ENCODE peak calls at places on chromosomes 11 and 22, in ten cellular contexts. G, H, Z, C, T, O, M, K, W and P are unnamed samples.

GRCh38 chr11:20913113-20913512 is 243.7 kb downstream of the NELL1 start:
- DNase-seq in G (no peak), H (no peak), Z (no peak), C (no peak), T (no peak), O (no peak), M (no peak), K (no peak), W (no peak), P (no peak)

GRCh38 chr22:20553947-20554741 is 46.7 kb downstream of the MED15 start:
- DNase-seq in G (no peak), H (no peak), Z (no peak), C (no peak), T (no peak), O (no peak), M (no peak), K (no peak), W (no peak), P (no peak)

GRCh38 chr11:1565173-1565903 is 6.7 kb downstream of the DUSP8 start:
- DNase-seq in G (peak; percentile 3), H (no peak), Z (no peak), C (no peak), T (no peak), O (no peak), M (no peak), K (peak; percentile 25), W (no peak), P (no peak)

GRCh38 chr11:34234086-34234740 is 123.6 kb downstream of the ABTB2 start:
- DNase-seq in G (no peak), H (peak; percentile 78), Z (no peak), C (peak; percentile 10), T (peak; percentile 64), O (no peak), M (peak; percentile 92), K (peak; percentile 87), W (peak; percentile 92), P (peak; percentile 65)

GRCh38 chr11:30889116-30889765 is 303.1 kb upstream of the MPPED2 start:
- DNase-seq in G (no peak), H (peak; percentile 45), Z (no peak), C (no peak), T (no peak), O (no peak), M (no peak), K (no peak), W (no peak), P (no peak)

GRCh38 chr11:124294697-124295096 is 19.1 kb downstream of the OR8D1 start:
- DNase-seq in G (no peak), H (no peak), Z (no peak), C (no peak), T (no peak), O (no peak), M (no peak), K (no peak), W (peak; percentile 16), P (no peak)

GRCh38 chr11:20670932-20671403 is 1.6 kb downstream of the NELL1 start:
- DNase-seq in G (peak; percentile 18), H (no peak), Z (no peak), C (peak; percentile 10), T (no peak), O (no peak), M (no peak), K (peak; percentile 45), W (peak; percentile 1), P (no peak)

GRCh38 chr11:108466405-108466804 is 924 bp downstream of the C11orf65 start:
- DNase-seq in G (no peak), H (no peak), Z (no peak), C (no peak), T (no peak), O (no peak), M (no peak), K (no peak), W (peak; percentile 6), P (no peak)

GRCh38 chr11:111429066-111429506 is 50.0 kb upstream of the POU2AF1 start:
- DNase-seq in G (peak; percentile 64), H (peak; percentile 37), Z (no peak), C (peak; percentile 39), T (peak; percentile 39), O (peak; percentile 9), M (peak; percentile 84), K (peak; percentile 57), W (peak; percentile 84), P (no peak)

GRCh38 chr11:61967177-61967923 is at the start of gene FTH1:
- DNase-seq in G (peak; percentile 95), H (peak; percentile 88), Z (peak; percentile 95), C (peak; percentile 92), T (peak; percentile 71), O (no peak), M (peak; percentile 89), K (peak; percentile 87), W (peak; percentile 95), P (no peak)

GRCh38 chr22:37752189-37753061 is 55.3 kb upstream of the GCAT start:
- DNase-seq in G (no peak), H (peak; percentile 85), Z (peak; percentile 87), C (no peak), T (peak; percentile 92), O (peak; percentile 96), M (no peak), K (no peak), W (no peak), P (peak; percentile 60)

GRCh38 chr11:59182457-59183151 is 10.7 kb downstream of the DTX4 start:
- DNase-seq in G (no peak), H (no peak), Z (no peak), C (no peak), T (no peak), O (no peak), M (peak; percentile 45), K (peak; percentile 81), W (no peak), P (no peak)

GRCh38 chr11:100630898-100631297 is 56.2 kb upstream of the ARHGAP42 start:
- DNase-seq in G (no peak), H (peak; percentile 56), Z (no peak), C (no peak), T (no peak), O (no peak), M (no peak), K (no peak), W (no peak), P (peak; percentile 49)

GRCh38 chr11:15941206-15941770 is 415.1 kb downstream of the SOX6 start:
- DNase-seq in G (peak; percentile 72), H (no peak), Z (no peak), C (peak; percentile 72), T (no peak), O (no peak), M (peak; percentile 11), K (peak; percentile 87), W (peak; percentile 9), P (no peak)

GRCh38 chr22:48445113-48445827 is 1382.4 kb downstream of the BRD1 start:
- DNase-seq in G (no peak), H (no peak), Z (peak; percentile 5), C (no peak), T (no peak), O (no peak), M (no peak), K (no peak), W (no peak), P (no peak)

DNA sequence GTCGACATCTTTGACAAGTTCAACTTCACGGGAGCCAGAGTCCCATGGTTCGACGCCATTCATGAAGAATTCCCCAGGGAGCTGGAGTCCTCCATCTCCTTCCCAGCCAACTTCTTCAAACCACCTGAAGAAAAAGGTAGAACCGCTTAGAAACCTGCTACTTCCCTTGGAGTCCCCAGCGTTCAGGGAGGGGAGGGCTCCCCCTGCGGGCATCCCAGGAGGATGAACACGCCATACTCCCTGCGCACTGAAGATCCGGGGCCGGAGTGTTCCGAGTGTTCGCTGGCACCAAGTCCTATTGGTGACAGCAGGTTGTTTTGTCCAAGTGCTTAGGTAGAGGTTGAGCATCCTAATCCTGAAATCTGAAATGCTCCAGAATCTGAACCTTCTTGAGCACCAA is 51.7 kb upstream of the PRODH start:
- DNase-seq in G (peak; percentile 32), H (no peak), Z (no peak), C (peak; percentile 36), T (no peak), O (no peak), M (peak; percentile 31), K (peak; percentile 77), W (no peak), P (no peak)
- TF ChIP-seq CTCF in G (peak; percentile 35), H (peak; percentile 25), Z (no peak), C (peak; percentile 25), T (peak; percentile 57), O (peak; percentile 32), M (no peak), K (peak; percentile 71), W (peak; percentile 15), P (peak; percentile 65)

GRCh38 chr11:10906521-10906920 is 48.7 kb upstream of the ZBED5 start:
- DNase-seq in G (no peak), H (peak; percentile 56), Z (no peak), C (no peak), T (no peak), O (no peak), M (no peak), K (no peak), W (no peak), P (no peak)
- TF ChIP-seq CTCF in G (no peak), H (no peak), Z (peak; percentile 11), C (no peak), T (no peak), O (no peak), M (no peak), K (no peak), W (no peak), P (peak; percentile 36)

GRCh38 chr11:58068640-58069039 is 37.9 kb downstream of the OR6Q1 start:
- DNase-seq in G (no peak), H (no peak), Z (no peak), C (no peak), T (no peak), O (no peak), M (no peak), K (no peak), W (no peak), P (no peak)
- TF ChIP-seq CTCF in G (no peak), H (no peak), Z (no peak), C (no peak), T (peak; percentile 36), O (no peak), M (no peak), K (peak; percentile 50), W (peak; percentile 30), P (no peak)

GRCh38 chr11:126148317-126148716 is 63.1 kb downstream of the RPUSD4 start:
- DNase-seq in G (no peak), H (no peak), Z (no peak), C (no peak), T (no peak), O (no peak), M (no peak), K (no peak), W (peak; percentile 22), P (no peak)

GRCh38 chr11:126149759-126150236 is 61.7 kb downstream of the RPUSD4 start:
- DNase-seq in G (no peak), H (no peak), Z (no peak), C (no peak), T (no peak), O (no peak), M (no peak), K (no peak), W (peak; percentile 97), P (no peak)

GRCh38 chr11:126146454-126147192 is 64.8 kb downstream of the RPUSD4 start:
- DNase-seq in G (no peak), H (no peak), Z (no peak), C (peak; percentile 63), T (no peak), O (no peak), M (no peak), K (peak; percentile 86), W (no peak), P (no peak)

GRCh38 chr11:126145954-126146353 is 65.5 kb downstream of the RPUSD4 start:
- DNase-seq in G (no peak), H (no peak), Z (no peak), C (no peak), T (no peak), O (no peak), M (no peak), K (no peak), W (no peak), P (no peak)

GRCh38 chr11:126147268-126148111 is 64.0 kb downstream of the RPUSD4 start:
- DNase-seq in G (no peak), H (no peak), Z (no peak), C (no peak), T (no peak), O (no peak), M (no peak), K (peak; percentile 52), W (no peak), P (no peak)
- TF ChIP-seq CTCF in G (no peak), H (no peak), Z (no peak), C (no peak), T (no peak), O (no peak), M (no peak), K (peak; percentile 21), W (no peak), P (no peak)